ENCODE peak calls at places on chromosomes 7 and 10, in eight cellular contexts. P is lower leg skin; A is putamen; K is KG1; I is stimulated activated CD4-positive, alpha-beta T cell treated with anti-CD3 and anti-CD28 coated beads, Interleukin-1b, Interleukin-23, amount 100 ng/mL, for 1 hour; X is AG08395; J is glutamatergic neuron; D is LoVo. M is an unnamed sample.

GRCh38 chr10:97718659-97719142 is 5.2 kb downstream of the MARVELD1 start:
- DNase-seq in P (peak), A (peak), K (no peak), I (no peak), X (no peak), J (no peak), D (peak), M (no peak)

GRCh38 chr10:67976292-67977245 is 92.1 kb downstream of the SIRT1 start:
- DNase-seq in P (no peak), A (peak), K (no peak), I (no peak), X (no peak), J (no peak), D (no peak), M (no peak)

GRCh38 chr7:155787171-155787851 is 25.0 kb downstream of the SHH start:
- DNase-seq in P (no peak), A (no peak), K (no peak), I (no peak), X (peak), J (peak), D (no peak), M (no peak)

GRCh38 chr7:22979861-22980260 is 34.1 kb downstream of the HYCC1 start:
- DNase-seq in P (no peak), A (no peak), K (no peak), I (no peak), X (no peak), J (no peak), D (no peak), M (no peak)

GRCh38 chr10:48314107-48314506 is 7.6 kb downstream of the MAPK8 start:
- DNase-seq in P (no peak), A (no peak), K (no peak), I (no peak), X (no peak), J (no peak), D (no peak), M (no peak)

GRCh38 chr10:60208676-60209269 is 180.9 kb downstream of the ANK3 start:
- DNase-seq in P (no peak), A (no peak), K (no peak), I (no peak), X (peak), J (no peak), D (peak), M (peak)

GRCh38 chr10:130045801-130046321 is 64.8 kb downstream of the C10orf143 start:
- DNase-seq in P (peak), A (no peak), K (no peak), I (no peak), X (no peak), J (no peak), D (no peak), M (no peak)

GRCh38 chr10:104485632-104486031 is 132.0 kb downstream of the CFAP58 start:
- DNase-seq in P (no peak), A (no peak), K (no peak), I (no peak), X (no peak), J (no peak), D (no peak), M (no peak)

GRCh38 chr10:83037653-83038052 is 1101.7 kb upstream of the GHITM start:
- DNase-seq in P (no peak), A (no peak), K (no peak), I (no peak), X (no peak), J (no peak), D (no peak), M (no peak)

GRCh38 chr10:102729090-102730026 is 14.4 kb upstream of the WBP1L start:
- DNase-seq in P (peak), A (peak), K (no peak), I (peak), X (peak), J (peak), D (peak), M (no peak)

GRCh38 chr7:96303686-96304443 is 18.0 kb downstream of the SLC25A13 start:
- DNase-seq in P (no peak), A (no peak), K (no peak), I (no peak), X (peak), J (no peak), D (peak), M (no peak)

GRCh38 chr10:69845574-69846251 is 44.0 kb downstream of the COL13A1 start:
- DNase-seq in P (no peak), A (no peak), K (no peak), I (no peak), X (peak), J (no peak), D (peak), M (no peak)

GRCh38 chr7:126483972-126484371 is 768.8 kb downstream of the GRM8 start:
- DNase-seq in P (no peak), A (no peak), K (no peak), I (no peak), X (no peak), J (peak), D (no peak), M (no peak)

GRCh38 chr7:116173051-116174028 is 37.0 kb upstream of the TES start:
- DNase-seq in P (no peak), A (peak), K (no peak), I (no peak), X (peak), J (no peak), D (peak), M (no peak)

GRCh38 chr7:69906309-69906995 is 308.2 kb downstream of the AUTS2 start:
- DNase-seq in P (no peak), A (peak), K (no peak), I (no peak), X (no peak), J (peak), D (no peak), M (no peak)